ENCODE peak calls at places on chromosomes 4 and X, in five cellular contexts. One of them, this sample, is unnamed.

GRCh38 chr4:30600246-30600645 is 119.9 kb upstream of the PCDH7 start:
- DNase-seq in A673: peak
- DNase-seq in hepatocyte: no peak
- DNase-seq in GM23248: peak
- DNase-seq in fibroblast of lung: peak
- DNase-seq in this sample: no peak

GRCh38 chrX:71215335-71215912 is 7.6 kb upstream of the GJB1 start:
- DNase-seq in GM23248: no peak
- DNase-seq in fibroblast of lung: no peak
- DNase-seq in A673: no peak
- DNase-seq in hepatocyte: no peak
- DNase-seq in this sample: no peak

GRCh38 chr4:137601924-137602323 is 69.6 kb upstream of the PCDH18 start:
- DNase-seq in A673: no peak
- DNase-seq in hepatocyte: peak
- DNase-seq in GM23248: peak
- DNase-seq in fibroblast of lung: peak
- DNase-seq in this sample: no peak

GRCh38 chr4:17589355-17589754 is 12.4 kb downstream of the LAP3 start:
- DNase-seq in A673: no peak
- DNase-seq in fibroblast of lung: no peak
- DNase-seq in hepatocyte: peak
- DNase-seq in GM23248: no peak
- DNase-seq in this sample: no peak

GRCh38 chrX:37746268-37746931 is 33.5 kb upstream of the CYBB start:
- DNase-seq in hepatocyte: peak
- DNase-seq in fibroblast of lung: peak
- DNase-seq in A673: no peak
- DNase-seq in GM23248: no peak
- DNase-seq in this sample: peak

GRCh38 chr4:41331224-41331623 is 74.5 kb downstream of the UCHL1 start:
- DNase-seq in GM23248: no peak
- DNase-seq in hepatocyte: no peak
- DNase-seq in fibroblast of lung: peak
- DNase-seq in A673: no peak
- DNase-seq in this sample: no peak

GRCh38 chr4:99998062-99998880 is 48.2 kb upstream of the H2AZ1 start:
- DNase-seq in fibroblast of lung: peak
- DNase-seq in A673: peak
- DNase-seq in GM23248: peak
- DNase-seq in hepatocyte: peak
- DNase-seq in this sample: no peak

GRCh38 chr4:103012085-103012484 is 7.4 kb downstream of the SLC9B1 start:
- DNase-seq in GM23248: peak
- DNase-seq in fibroblast of lung: peak
- DNase-seq in A673: no peak
- DNase-seq in hepatocyte: peak
- DNase-seq in this sample: no peak

GRCh38 chr4:138953962-138954371 is 61.6 kb upstream of the NOCT start:
- DNase-seq in fibroblast of lung: peak
- DNase-seq in A673: no peak
- DNase-seq in GM23248: peak
- DNase-seq in hepatocyte: no peak
- DNase-seq in this sample: peak

GRCh38 chrX:152640039-152640818 is 2.5 kb downstream of the GABRQ start:
- DNase-seq in A673: no peak
- DNase-seq in hepatocyte: peak
- DNase-seq in GM23248: no peak
- DNase-seq in fibroblast of lung: peak
- DNase-seq in this sample: no peak

GRCh38 chr4:27728892-27729291 is 868.3 kb downstream of the STIM2 start:
- DNase-seq in fibroblast of lung: no peak
- DNase-seq in A673: no peak
- DNase-seq in hepatocyte: no peak
- DNase-seq in GM23248: no peak
- DNase-seq in this sample: no peak

GRCh38 chrX:134520860-134521390 is 61.0 kb downstream of the HPRT1 start:
- DNase-seq in A673: peak
- DNase-seq in GM23248: peak
- DNase-seq in fibroblast of lung: peak
- DNase-seq in hepatocyte: peak
- DNase-seq in this sample: peak

GRCh38 chr4:124526760-124527159 is 185.8 kb downstream of the ANKRD50 start:
- DNase-seq in GM23248: no peak
- DNase-seq in A673: no peak
- DNase-seq in fibroblast of lung: no peak
- DNase-seq in hepatocyte: no peak
- DNase-seq in this sample: no peak

GRCh38 chr4:84738622-84739021 is 155.7 kb downstream of the CDS1 start:
- DNase-seq in fibroblast of lung: no peak
- DNase-seq in hepatocyte: no peak
- DNase-seq in A673: no peak
- DNase-seq in GM23248: no peak
- DNase-seq in this sample: no peak

GRCh38 chr4:177220376-177220775 is 89.3 kb upstream of the NEIL3 start:
- DNase-seq in A673: no peak
- DNase-seq in GM23248: peak
- DNase-seq in fibroblast of lung: peak
- DNase-seq in hepatocyte: no peak
- DNase-seq in this sample: no peak

GRCh38 chrX:150094375-150094774 is 156.1 kb upstream of the EOLA2 start:
- DNase-seq in GM23248: peak
- DNase-seq in fibroblast of lung: no peak
- DNase-seq in A673: no peak
- DNase-seq in hepatocyte: no peak
- DNase-seq in this sample: no peak

GRCh38 chr4:23979534-23979933 is 89.7 kb upstream of the PPARGC1A start:
- DNase-seq in GM23248: no peak
- DNase-seq in A673: no peak
- DNase-seq in hepatocyte: no peak
- DNase-seq in fibroblast of lung: no peak
- DNase-seq in this sample: no peak

GRCh38 chr4:24878256-24879016 is 34.4 kb downstream of the CCDC149 start:
- DNase-seq in fibroblast of lung: no peak
- DNase-seq in A673: no peak
- DNase-seq in hepatocyte: no peak
- DNase-seq in GM23248: no peak
- DNase-seq in this sample: no peak

GRCh38 chr4:2825740-2826139 is 17.9 kb upstream of the ADD1 start:
- DNase-seq in hepatocyte: no peak
- DNase-seq in fibroblast of lung: no peak
- DNase-seq in A673: no peak
- DNase-seq in GM23248: no peak
- DNase-seq in this sample: no peak

GRCh38 chr4:24076811-24077210 is 187.0 kb upstream of the PPARGC1A start:
- DNase-seq in fibroblast of lung: no peak
- DNase-seq in A673: no peak
- DNase-seq in GM23248: no peak
- DNase-seq in hepatocyte: no peak
- DNase-seq in this sample: no peak

GRCh38 chr4:135371137-135371536 is 1169.5 kb upstream of the PABPC4L start:
- DNase-seq in hepatocyte: no peak
- DNase-seq in A673: peak
- DNase-seq in GM23248: no peak
- DNase-seq in fibroblast of lung: no peak
- DNase-seq in this sample: peak

GRCh38 chr4:58962424-58962823 is 1852.2 kb upstream of the IGFBP7 start:
- DNase-seq in A673: no peak
- DNase-seq in GM23248: no peak
- DNase-seq in hepatocyte: no peak
- DNase-seq in fibroblast of lung: no peak
- DNase-seq in this sample: no peak

GRCh38 chr4:45442466-45442865 is 681.4 kb downstream of the GABRG1 start:
- DNase-seq in A673: peak
- DNase-seq in hepatocyte: peak
- DNase-seq in fibroblast of lung: no peak
- DNase-seq in GM23248: peak
- DNase-seq in this sample: no peak

GRCh38 chr4:156981262-156981661 is 9.7 kb upstream of the PDGFC start:
- DNase-seq in A673: peak
- DNase-seq in hepatocyte: no peak
- DNase-seq in GM23248: no peak
- DNase-seq in fibroblast of lung: no peak
- DNase-seq in this sample: no peak

GRCh38 chrX:92247076-92247475 is 467.9 kb downstream of the PCDH11X start:
- DNase-seq in GM23248: peak
- DNase-seq in fibroblast of lung: peak
- DNase-seq in hepatocyte: no peak
- DNase-seq in A673: no peak
- DNase-seq in this sample: peak

GRCh38 chr4:183840311-183840710 is 64.8 kb upstream of the STOX2 start:
- DNase-seq in A673: peak
- DNase-seq in hepatocyte: peak
- DNase-seq in fibroblast of lung: peak
- DNase-seq in GM23248: peak
- DNase-seq in this sample: peak

GRCh38 chr4:119314356-119314755 is 7.6 kb downstream of the FABP2 start:
- DNase-seq in A673: peak
- DNase-seq in GM23248: peak
- DNase-seq in fibroblast of lung: peak
- DNase-seq in hepatocyte: peak
- DNase-seq in this sample: no peak

GRCh38 chrX:101407167-101407747 is 468 bp downstream of the GLA start:
- DNase-seq in hepatocyte: no peak
- DNase-seq in GM23248: peak
- DNase-seq in fibroblast of lung: no peak
- DNase-seq in A673: no peak
- DNase-seq in this sample: no peak

GRCh38 chr4:140635606-140636005 is 66.8 kb upstream of the UCP1 start:
- DNase-seq in fibroblast of lung: peak
- DNase-seq in GM23248: peak
- DNase-seq in hepatocyte: peak
- DNase-seq in A673: no peak
- DNase-seq in this sample: peak

DNA sequence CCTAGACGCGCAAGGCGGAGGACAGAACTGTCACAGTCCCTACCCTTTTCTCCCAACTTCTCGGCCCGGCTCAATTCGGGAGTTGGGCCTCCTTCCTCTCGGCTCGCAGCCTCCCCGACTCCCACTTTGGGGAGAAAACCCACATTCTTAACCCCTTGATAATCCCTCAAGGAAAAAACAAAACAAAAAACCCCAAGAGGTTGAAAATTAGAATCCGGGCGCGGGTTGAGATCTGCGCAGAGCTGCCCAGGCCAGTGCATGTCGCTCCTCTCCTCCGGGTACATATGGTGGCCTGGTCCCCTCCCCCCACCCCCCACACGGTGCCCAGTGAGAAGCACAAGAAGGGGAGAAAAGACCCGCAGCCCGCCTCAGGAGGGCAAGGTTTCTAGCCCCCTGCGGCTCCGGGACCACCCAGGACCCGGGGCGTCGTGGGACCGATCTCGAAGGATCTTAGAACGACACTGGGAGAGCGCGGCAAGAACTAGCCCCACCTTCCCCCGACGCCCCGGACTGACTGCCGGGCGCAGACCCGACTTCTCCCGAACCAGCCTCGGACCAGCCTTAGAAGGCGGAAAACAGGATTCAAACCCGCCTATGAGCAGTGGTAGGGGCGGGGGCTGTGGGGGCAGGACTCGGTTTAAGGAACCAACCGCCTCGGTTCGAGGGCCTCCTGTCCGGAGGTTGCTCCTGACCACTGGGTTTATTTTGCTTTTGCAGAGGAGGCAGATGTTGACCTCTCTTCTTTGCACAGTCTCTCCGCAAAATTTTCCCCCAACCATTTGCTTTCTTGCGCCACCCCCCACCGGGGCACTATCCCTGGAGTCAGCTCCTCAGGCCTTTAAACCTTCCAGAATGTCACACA is 2.5 kb upstream of the PDGFRA start:
- DNase-seq in A673: no peak
- DNase-seq in fibroblast of lung: peak
- DNase-seq in GM23248: peak
- DNase-seq in hepatocyte: peak
- DNase-seq in this sample: no peak
- TF ChIP-seq EZH2 in A673: peak
- TF ChIP-seq EZH2 in fibroblast of lung: no peak
- TF ChIP-seq EZH2 in GM23248: no peak
- TF ChIP-seq EZH2 in hepatocyte: no peak
- TF ChIP-seq EZH2 in this sample: no peak

GRCh38 chr4:38230121-38230728 is 270.0 kb downstream of the PTTG2 start:
- DNase-seq in fibroblast of lung: no peak
- DNase-seq in A673: no peak
- DNase-seq in GM23248: no peak
- DNase-seq in hepatocyte: peak
- DNase-seq in this sample: peak
- H3K27ac ChIP-seq in fibroblast of lung: no peak
- H3K27ac ChIP-seq in A673: no peak
- H3K27ac ChIP-seq in GM23248: no peak
- H3K27ac ChIP-seq in hepatocyte: peak
- H3K27ac ChIP-seq in this sample: peak

GRCh38 chrX:40145001-40145631 is 47.4 kb upstream of the BCOR start:
- DNase-seq in hepatocyte: no peak
- DNase-seq in fibroblast of lung: no peak
- DNase-seq in GM23248: peak
- DNase-seq in A673: peak
- DNase-seq in this sample: no peak

GRCh38 chrX:40148189-40148438 is 50.4 kb upstream of the BCOR start:
- DNase-seq in fibroblast of lung: no peak
- DNase-seq in GM23248: no peak
- DNase-seq in A673: no peak
- DNase-seq in hepatocyte: peak
- DNase-seq in this sample: no peak

GRCh38 chrX:40147399-40148188 is 49.8 kb upstream of the BCOR start:
- DNase-seq in hepatocyte: peak
- DNase-seq in A673: no peak
- DNase-seq in GM23248: no peak
- DNase-seq in fibroblast of lung: no peak
- DNase-seq in this sample: no peak

GRCh38 chrX:40145670-40146470 is 48.1 kb upstream of the BCOR start:
- DNase-seq in hepatocyte: no peak
- DNase-seq in GM23248: peak
- DNase-seq in A673: peak
- DNase-seq in fibroblast of lung: no peak
- DNase-seq in this sample: no peak

GRCh38 chrX:40146471-40147398 is 49.0 kb upstream of the BCOR start:
- DNase-seq in fibroblast of lung: peak
- DNase-seq in hepatocyte: peak
- DNase-seq in GM23248: peak
- DNase-seq in A673: peak
- DNase-seq in this sample: peak
- TF ChIP-seq EZH2 in fibroblast of lung: no peak
- TF ChIP-seq EZH2 in hepatocyte: no peak
- TF ChIP-seq EZH2 in GM23248: no peak
- TF ChIP-seq EZH2 in A673: no peak
- TF ChIP-seq EZH2 in this sample: no peak

GRCh38 chrX:110402855-110403230 is 44.2 kb downstream of the RTL9 start:
- DNase-seq in hepatocyte: no peak
- DNase-seq in fibroblast of lung: no peak
- DNase-seq in GM23248: no peak
- DNase-seq in A673: no peak
- DNase-seq in this sample: peak

GRCh38 chrX:110403436-110403835 is 44.8 kb downstream of the RTL9 start:
- DNase-seq in GM23248: peak
- DNase-seq in A673: no peak
- DNase-seq in fibroblast of lung: peak
- DNase-seq in hepatocyte: no peak
- DNase-seq in this sample: no peak

GRCh38 chrX:110402091-110402854 is 43.6 kb downstream of the RTL9 start:
- DNase-seq in fibroblast of lung: peak
- DNase-seq in A673: no peak
- DNase-seq in GM23248: peak
- DNase-seq in hepatocyte: peak
- DNase-seq in this sample: peak

GRCh38 chrX:110404376-110404775 is 45.7 kb downstream of the RTL9 start:
- DNase-seq in GM23248: no peak
- DNase-seq in fibroblast of lung: no peak
- DNase-seq in hepatocyte: no peak
- DNase-seq in A673: no peak
- DNase-seq in this sample: no peak

GRCh38 chrX:110403839-110404238 is 45.2 kb downstream of the RTL9 start:
- DNase-seq in hepatocyte: no peak
- DNase-seq in fibroblast of lung: peak
- DNase-seq in A673: no peak
- DNase-seq in GM23248: peak
- DNase-seq in this sample: no peak
- H3K27ac ChIP-seq in hepatocyte: peak
- H3K27ac ChIP-seq in fibroblast of lung: no peak
- H3K27ac ChIP-seq in A673: no peak
- H3K27ac ChIP-seq in GM23248: peak
- H3K27ac ChIP-seq in this sample: no peak